ENCODE peak calls at places on chromosomes 5 and 9, in six cellular contexts. F, W, X, H, Y and O are unnamed samples.

GRCh38 chr5:62139741-62140140 is 166.3 kb upstream of the KIF2A start:
- DNase-seq in F (no peak), W (no peak), H (no peak), X (no peak), Y (no peak), O (no peak)

GRCh38 chr9:107848598-107848997 is 359.0 kb upstream of the KLF4 start:
- DNase-seq in X (no peak), Y (no peak), F (no peak), W (no peak), H (no peak), O (no peak)

GRCh38 chr5:40652441-40653220 is 27.1 kb upstream of the PTGER4 start:
- DNase-seq in Y (no peak), H (no peak), F (no peak), X (no peak), W (no peak), O (no peak)

GRCh38 chr5:68290260-68290674 is 74.7 kb downstream of the PIK3R1 start:
- DNase-seq in F (no peak), Y (no peak), W (peak), H (no peak), X (no peak), O (peak)

GRCh38 chr5:176845392-176845713 is 35.0 kb downstream of the UNC5A start:
- DNase-seq in F (no peak), W (no peak), X (no peak), Y (no peak), H (no peak), O (no peak)

GRCh38 chr5:21709766-21710165 is 1143.4 kb downstream of the CDH12 start:
- DNase-seq in X (no peak), Y (no peak), H (no peak), F (no peak), W (no peak), O (no peak)

GRCh38 chr5:76692651-76693050 is 23.3 kb upstream of the F2R start:
- DNase-seq in W (no peak), H (no peak), Y (no peak), F (no peak), X (no peak), O (no peak)

GRCh38 chr9:86598411-86599239 is 244.4 kb upstream of the TUT7 start:
- DNase-seq in F (peak), W (no peak), X (no peak), H (no peak), Y (no peak), O (no peak)

GRCh38 chr5:97986069-97986468 is 787.4 kb upstream of the RGMB start:
- DNase-seq in X (peak), Y (peak), W (peak), H (peak), F (no peak), O (peak)

GRCh38 chr5:134438268-134438622 is 26.6 kb upstream of the CDKN2AIPNL start:
- DNase-seq in W (peak), Y (peak), F (no peak), X (no peak), H (no peak), O (peak)

GRCh38 chr9:113484258-113484730 is 20.8 kb downstream of the RGS3 start:
- DNase-seq in Y (no peak), F (no peak), W (peak), X (no peak), H (peak), O (peak)

GRCh38 chr5:372556-372910 is 51.0 kb downstream of the AHRR start:
- DNase-seq in F (no peak), X (no peak), H (peak), Y (no peak), W (no peak), O (no peak)

GRCh38 chr9:124108216-124108615 is 96.6 kb downstream of the LHX2 start:
- DNase-seq in F (no peak), W (no peak), X (no peak), H (no peak), Y (no peak), O (no peak)

GRCh38 chr9:9949368-9949767 is 663.4 kb downstream of the PTPRD start:
- DNase-seq in H (no peak), Y (no peak), W (no peak), X (no peak), F (no peak), O (no peak)

GRCh38 chr5:172733179-172733973 is 37.6 kb downstream of the DUSP1 start:
- DNase-seq in X (no peak), H (no peak), F (no peak), W (peak), Y (peak), O (peak)

GRCh38 chr9:112360047-112360804 is 19.7 kb upstream of the HSDL2 start:
- DNase-seq in X (no peak), H (no peak), W (peak), Y (no peak), F (no peak), O (no peak)

GRCh38 chr9:68685770-68686169 is 19.3 kb upstream of the PIP5K1B start:
- DNase-seq in F (no peak), Y (peak), W (no peak), H (peak), X (no peak), O (no peak)

GRCh38 chr5:40396312-40396711 is 283.4 kb upstream of the PTGER4 start:
- DNase-seq in H (no peak), Y (no peak), X (no peak), F (no peak), W (no peak), O (no peak)

GRCh38 chr5:59038169-59039002 is 455.5 kb downstream of the RAB3C start:
- DNase-seq in W (peak), Y (no peak), X (no peak), F (no peak), H (peak), O (peak)

GRCh38 chr5:67350185-67350584 is 153.6 kb upstream of the CD180 start:
- DNase-seq in W (no peak), Y (no peak), X (no peak), F (no peak), H (no peak), O (no peak)

GRCh38 chr9:113600477-113600851 is 136.9 kb downstream of the RGS3 start:
- DNase-seq in F (no peak), Y (no peak), H (no peak), W (no peak), X (no peak), O (no peak)

GRCh38 chr5:136629125-136629790 is 263.9 kb upstream of the TRPC7 start:
- DNase-seq in F (no peak), W (no peak), Y (no peak), X (no peak), H (no peak), O (no peak)

GRCh38 chr9:22170162-22170932 is 161.2 kb upstream of the CDKN2B start:
- DNase-seq in X (no peak), W (peak), F (no peak), Y (no peak), H (no peak), O (peak)

GRCh38 chr5:74386571-74387334 is 253.8 kb downstream of the ENC1 start:
- DNase-seq in F (no peak), X (no peak), W (peak), Y (peak), H (no peak), O (peak)

GRCh38 chr5:119355636-119356383 is at the start of gene TNFAIP8:
- DNase-seq in F (peak), X (peak), W (peak), Y (peak), H (peak), O (peak)

GRCh38 chr5:32057157-32058096 is 116.7 kb downstream of the GOLPH3 start:
- DNase-seq in W (no peak), Y (peak), F (no peak), H (no peak), X (no peak), O (peak)

GRCh38 chr5:143729334-143729946 is 82.5 kb upstream of the HMHB1 start:
- DNase-seq in W (no peak), F (no peak), X (no peak), H (no peak), Y (no peak), O (no peak)

GRCh38 chr9:131954299-131954698 is 125.4 kb downstream of the MED27 start:
- DNase-seq in H (no peak), W (no peak), X (no peak), Y (no peak), F (no peak), O (no peak)

GRCh38 chr9:130321539-130321938 is 56.0 kb downstream of the HMCN2 start:
- DNase-seq in X (no peak), F (no peak), H (no peak), Y (peak), W (no peak), O (no peak)

GRCh38 chr9:110282023-110282766 is 25.9 kb upstream of the TXN start:
- DNase-seq in Y (no peak), X (no peak), F (no peak), W (no peak), H (no peak), O (no peak)

GRCh38 chr5:87588316-87588715 is 175.6 kb upstream of the CCNH start:
- DNase-seq in W (no peak), Y (no peak), H (no peak), X (no peak), F (no peak), O (no peak)

GRCh38 chr9:112145886-112146285 is 29.2 kb downstream of the SUSD1 start:
- DNase-seq in H (peak), W (peak), Y (no peak), X (no peak), F (no peak), O (no peak)

GRCh38 chr9:82993856-82994605 is 68.9 kb downstream of the RASEF start:
- DNase-seq in F (no peak), W (no peak), X (no peak), H (no peak), Y (no peak), O (no peak)

GRCh38 chr9:78011037-78011436 is 20.6 kb downstream of the GNAQ start:
- DNase-seq in F (no peak), X (no peak), H (no peak), W (no peak), Y (no peak), O (peak)

GRCh38 chr5:65919773-65920172 is 6.6 kb upstream of the ERBIN start:
- DNase-seq in H (no peak), X (no peak), F (no peak), W (peak), Y (no peak), O (no peak)

GRCh38 chr9:133818444-133818843 is 80.3 kb upstream of the SARDH start:
- DNase-seq in X (no peak), W (peak), Y (peak), F (no peak), H (no peak), O (peak)
- H3K14ac ChIP-seq in X (no peak), W (no peak), Y (no peak), F (no peak), H (no peak), O (no peak)

GRCh38 chr5:158492850-158493249 is 606.9 kb downstream of the EBF1 start:
- DNase-seq in F (no peak), H (no peak), W (no peak), Y (no peak), X (no peak), O (peak)
- H3K14ac ChIP-seq in F (no peak), H (no peak), W (no peak), Y (no peak), X (no peak), O (no peak)

GRCh38 chr5:1745190-1745805 is 54.3 kb downstream of the MRPL36 start:
- DNase-seq in W (no peak), H (peak), F (no peak), Y (no peak), X (no peak), O (no peak)
- H3K14ac ChIP-seq in W (no peak), H (no peak), F (peak), Y (no peak), X (no peak), O (no peak)

DNA sequence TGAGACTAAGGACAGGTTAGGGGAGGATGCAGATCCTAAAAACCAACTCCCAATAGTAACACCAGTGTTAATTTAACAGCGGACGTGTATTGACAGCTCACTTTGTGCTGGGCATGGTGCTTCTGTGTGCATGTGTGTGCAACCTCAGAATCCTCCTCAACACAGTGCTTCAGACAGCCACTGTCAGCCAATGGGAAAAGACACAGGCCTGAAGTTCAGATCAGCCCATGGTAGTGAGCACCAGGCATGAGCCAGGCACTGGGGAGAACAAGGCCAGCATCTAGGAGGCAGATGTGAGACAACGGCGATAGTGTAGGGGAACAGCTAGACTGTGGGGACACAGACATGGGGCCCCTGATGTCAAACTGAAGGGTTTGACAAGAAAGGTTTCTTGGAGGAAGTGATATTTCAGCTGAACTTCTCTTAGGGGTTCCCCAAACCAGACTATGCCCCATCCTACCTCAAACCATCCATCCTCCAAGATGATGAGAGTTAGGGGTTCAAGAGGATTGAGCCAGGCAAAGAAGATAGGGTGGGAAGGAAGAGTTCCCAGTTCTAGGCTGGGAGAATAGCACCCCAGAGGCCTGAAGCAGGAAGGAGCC is 71.5 kb upstream of the PSD2 start:
- DNase-seq in F (no peak), H (no peak), W (no peak), Y (no peak), X (no peak), O (no peak)
- H3K14ac ChIP-seq in F (no peak), H (no peak), W (no peak), Y (peak), X (no peak), O (no peak)